ENCODE peak calls at places on chromosomes 6 and 20, in five cellular contexts. W, R, E, M and F are unnamed samples.

GRCh38 chr6:134614606-134615485 is 296.9 kb upstream of the SGK1 start:
- DNase-seq in W (no peak), R (no peak), E (no peak), M (no peak), F (no peak)

GRCh38 chr6:138105446-138105845 is 1.8 kb downstream of the PERP start:
- DNase-seq in W (peak), R (no peak), E (no peak), M (peak), F (peak)

GRCh38 chr6:88220493-88220892 is 54.3 kb upstream of the CNR1 start:
- DNase-seq in W (peak), R (no peak), E (peak), M (peak), F (peak)

GRCh38 chr6:128114164-128114563 is 213.3 kb upstream of the THEMIS start:
- DNase-seq in W (no peak), R (no peak), E (no peak), M (no peak), F (no peak)

GRCh38 chr20:59988141-59988540 is 29.9 kb downstream of the CDH26 start:
- DNase-seq in W (no peak), R (no peak), E (no peak), M (no peak), F (peak)

GRCh38 chr6:69105288-69105687 is 470.2 kb downstream of the ADGRB3 start:
- DNase-seq in W (peak), R (no peak), E (no peak), M (no peak), F (peak)

GRCh38 chr6:113683968-113684367 is 173.2 kb upstream of the MARCKS start:
- DNase-seq in W (no peak), R (no peak), E (no peak), M (no peak), F (no peak)

GRCh38 chr6:96235927-96236326 is 220.2 kb downstream of the FUT9 start:
- DNase-seq in W (no peak), R (no peak), E (no peak), M (no peak), F (no peak)

GRCh38 chr20:43915209-43916072 is 789 bp downstream of the TOX2 start:
- DNase-seq in W (peak), R (no peak), E (no peak), M (no peak), F (no peak)

GRCh38 chr20:13638162-13638495 is 603 bp downstream of the TASP1 start:
- DNase-seq in W (peak), R (no peak), E (no peak), M (peak), F (peak)

GRCh38 chr20:48787861-48788375 is 39.9 kb downstream of the PREX1 start:
- DNase-seq in W (no peak), R (no peak), E (no peak), M (peak), F (peak)

GRCh38 chr6:7006536-7007191 is 101.1 kb upstream of the RREB1 start:
- DNase-seq in W (no peak), R (no peak), E (no peak), M (no peak), F (no peak)

GRCh38 chr6:79810153-79810806 is 137.1 kb downstream of the ELOVL4 start:
- DNase-seq in W (peak), R (no peak), E (no peak), M (no peak), F (no peak)

GRCh38 chr20:57048027-57048869 is 218.2 kb downstream of the BMP7 start:
- DNase-seq in W (peak), R (no peak), E (peak), M (peak), F (peak)

GRCh38 chr6:39339557-39340555 is 17.4 kb upstream of the KCNK16 start:
- DNase-seq in W (no peak), R (no peak), E (no peak), M (no peak), F (no peak)

GRCh38 chr20:25669826-25670422 is 26.7 kb downstream of the ZNF337 start:
- DNase-seq in W (peak), R (no peak), E (no peak), M (peak), F (no peak)

GRCh38 chr6:167826230-167827061 is at the start of gene AFDN:
- DNase-seq in W (peak), R (no peak), E (peak), M (no peak), F (peak)

GRCh38 chr6:167825759-167826229 is 917 bp upstream of the AFDN start:
- DNase-seq in W (peak), R (no peak), E (peak), M (peak), F (peak)

GRCh38 chr6:167828325-167828956 is 1.7 kb downstream of the AFDN start:
- DNase-seq in W (no peak), R (no peak), E (no peak), M (no peak), F (no peak)

GRCh38 chr6:167827588-167828324 is 1.0 kb downstream of the AFDN start:
- DNase-seq in W (peak), R (no peak), E (peak), M (peak), F (peak)

GRCh38 chr6:167827062-167827587 is 414 bp downstream of the AFDN start:
- DNase-seq in W (peak), R (no peak), E (peak), M (no peak), F (no peak)
- TF ChIP-seq JUNB in W (no peak), R (no peak), E (no peak), M (no peak), F (no peak)

GRCh38 chr6:50361641-50362331 is 312.1 kb upstream of the DEFB112 start:
- DNase-seq in W (peak), R (no peak), E (no peak), M (no peak), F (no peak)
- TF ChIP-seq JUNB in W (no peak), R (no peak), E (no peak), M (no peak), F (no peak)

GRCh38 chr6:20696676-20697075 is 162.4 kb downstream of the CDKAL1 start:
- DNase-seq in W (no peak), R (no peak), E (no peak), M (no peak), F (no peak)
- TF ChIP-seq JUNB in W (no peak), R (no peak), E (no peak), M (no peak), F (no peak)

DNA sequence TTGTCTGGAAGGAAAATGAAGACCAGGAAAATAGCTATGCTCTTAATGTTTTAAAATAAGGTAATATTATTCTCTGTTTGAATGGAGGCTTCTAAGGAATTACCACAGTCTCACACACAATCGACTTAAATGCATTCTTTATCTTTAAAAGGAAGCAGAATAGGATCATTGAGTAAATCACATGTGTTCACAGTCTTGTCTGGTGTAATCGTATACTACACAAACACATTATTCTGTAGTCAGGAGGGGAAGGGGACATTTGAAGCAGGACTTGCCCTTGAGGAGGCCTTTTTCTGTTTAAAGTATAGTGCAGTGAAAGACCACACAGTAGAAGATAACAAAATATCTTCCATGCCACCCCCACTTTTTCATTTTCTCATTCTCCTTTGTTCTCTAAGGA is 20.6 kb upstream of the REV3L start:
- DNase-seq in W (no peak), R (no peak), E (no peak), M (peak), F (no peak)
- TF ChIP-seq JUNB in W (no peak), R (no peak), E (no peak), M (no peak), F (no peak)

GRCh38 chr6:43636312-43636667 is 650 bp downstream of the MAD2L1BP start:
- DNase-seq in W (peak), R (no peak), E (no peak), M (no peak), F (no peak)
- TF ChIP-seq JUNB in W (no peak), R (no peak), E (no peak), M (no peak), F (no peak)

GRCh38 chr6:804317-804716 is 111.4 kb upstream of the EXOC2 start:
- DNase-seq in W (no peak), R (no peak), E (no peak), M (no peak), F (no peak)
- TF ChIP-seq JUNB in W (no peak), R (no peak), E (no peak), M (no peak), F (no peak)

DNA sequence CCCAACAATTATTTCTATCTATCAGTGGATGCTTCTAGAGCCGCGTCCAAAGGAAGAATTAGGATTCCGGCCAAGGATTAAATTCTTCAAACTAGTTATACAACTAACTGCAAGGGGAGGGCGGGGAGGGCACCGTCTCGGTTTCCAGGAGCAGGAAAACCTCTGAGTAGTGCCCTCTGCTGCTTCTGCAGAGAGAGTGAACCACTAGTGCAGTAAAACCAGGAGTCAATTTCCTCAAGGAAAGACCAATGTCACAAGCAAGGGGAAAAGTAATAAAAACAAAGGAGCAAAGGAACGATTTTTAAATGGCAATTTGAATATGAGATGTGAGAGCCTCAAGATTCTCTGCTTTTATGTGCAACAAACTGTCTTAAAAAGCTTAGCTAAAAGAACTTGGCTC is 16.5 kb upstream of the UBE2J1 start:
- DNase-seq in W (peak), R (no peak), E (no peak), M (peak), F (no peak)
- TF ChIP-seq JUNB in W (no peak), R (no peak), E (no peak), M (no peak), F (no peak)